ENCODE peak calls at places on chromosome 5, in ten cellular contexts. Z is right cardiac atrium, H is HCT116, C is cardiac muscle cell, F is psoas muscle, Y is pancreas, K is heart left ventricle, E is left ventricle myocardium inferior, S is GM23248, V is fibroblast of lung. N is an unnamed sample. For H3K9me3 and H3K27me3, the result is how much of the 10 kb centered on the place peaks cover.

GRCh38 chr5:1508679-1509290 is 15.0 kb downstream of the LPCAT1 start:
- DNase-seq in H (no peak), V (no peak), F (peak), E (peak), C (no peak), Y (peak), K (no peak), Z (peak), S (no peak), N (peak)

GRCh38 chr5:121273818-121274433 is 577.8 kb upstream of the FTMT start:
- DNase-seq in K (no peak), E (no peak), H (peak), S (peak), F (no peak), C (no peak), V (peak), Z (no peak), Y (no peak), N (no peak)

GRCh38 chr5:168432903-168433302 is 53.4 kb upstream of the RARS1 start:
- DNase-seq in S (no peak), E (no peak), V (no peak), Y (no peak), C (no peak), H (no peak), F (no peak), Z (no peak), K (no peak), N (no peak)

GRCh38 chr5:145775893-145776444 is 59.2 kb downstream of the PRELID2 start:
- DNase-seq in V (peak), C (no peak), S (peak), E (no peak), Y (no peak), K (no peak), H (peak), F (no peak), Z (no peak), N (no peak)

GRCh38 chr5:91277840-91278239 is 105.3 kb downstream of the ARRDC3 start:
- DNase-seq in H (peak), C (no peak), K (no peak), Z (no peak), Y (no peak), V (peak), S (no peak), F (no peak), E (no peak), N (no peak)

GRCh38 chr5:84286662-84287061 is 98.0 kb downstream of the EDIL3 start:
- DNase-seq in Z (no peak), V (peak), S (no peak), E (no peak), C (peak), H (no peak), F (no peak), K (no peak), Y (no peak), N (no peak)

GRCh38 chr5:41636605-41637004 is 126.2 kb upstream of the PLCXD3 start:
- DNase-seq in F (no peak), C (peak), E (no peak), H (peak), S (peak), Y (no peak), Z (no peak), K (no peak), V (peak), N (peak)

GRCh38 chr5:151523335-151523734 is 67.8 kb downstream of the FAT2 start:
- DNase-seq in E (no peak), F (no peak), H (peak), S (peak), K (no peak), V (peak), Z (no peak), C (peak), Y (no peak), N (peak)

GRCh38 chr5:135240781-135241360 is 158.2 kb downstream of the MACROH2A1 start:
- DNase-seq in E (no peak), C (no peak), Z (no peak), H (no peak), S (no peak), F (no peak), V (no peak), K (no peak), Y (no peak), N (peak)

GRCh38 chr5:52809884-52810283 is 22.2 kb downstream of the ITGA1 start:
- DNase-seq in E (no peak), K (no peak), Z (no peak), F (no peak), S (peak), V (peak), Y (no peak), H (no peak), C (no peak), N (no peak)

DNA sequence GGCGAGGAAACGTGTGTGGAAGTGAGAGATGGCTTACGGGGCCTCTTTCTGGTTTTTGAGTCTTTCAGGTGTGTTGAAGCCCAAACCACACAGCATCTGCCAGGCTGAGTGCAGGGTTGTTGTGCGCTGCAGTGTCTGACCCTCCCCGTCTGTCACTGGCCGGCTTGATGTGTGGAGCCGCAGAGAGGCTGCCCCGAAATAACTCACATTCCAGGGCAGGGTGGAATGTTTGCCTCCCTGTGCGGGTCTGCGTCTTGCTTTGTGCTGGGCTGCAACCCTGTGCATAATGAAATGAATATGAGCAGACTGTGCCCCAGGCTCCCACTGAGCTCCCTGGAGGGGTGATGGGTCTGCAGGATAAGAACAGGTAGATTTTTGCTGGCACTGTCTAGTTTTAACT is 9.9 kb upstream of the PLEKHG4B start:
- DNase-seq in V (peak), S (no peak), C (peak), Z (no peak), Y (no peak), E (no peak), F (no peak), K (no peak), H (no peak), N (no peak)
- H3K27ac ChIP-seq in V (no peak), S (no peak), C (peak), Z (no peak), Y (no peak), E (no peak), F (no peak), K (no peak), H (no peak), N (no peak)

DNA sequence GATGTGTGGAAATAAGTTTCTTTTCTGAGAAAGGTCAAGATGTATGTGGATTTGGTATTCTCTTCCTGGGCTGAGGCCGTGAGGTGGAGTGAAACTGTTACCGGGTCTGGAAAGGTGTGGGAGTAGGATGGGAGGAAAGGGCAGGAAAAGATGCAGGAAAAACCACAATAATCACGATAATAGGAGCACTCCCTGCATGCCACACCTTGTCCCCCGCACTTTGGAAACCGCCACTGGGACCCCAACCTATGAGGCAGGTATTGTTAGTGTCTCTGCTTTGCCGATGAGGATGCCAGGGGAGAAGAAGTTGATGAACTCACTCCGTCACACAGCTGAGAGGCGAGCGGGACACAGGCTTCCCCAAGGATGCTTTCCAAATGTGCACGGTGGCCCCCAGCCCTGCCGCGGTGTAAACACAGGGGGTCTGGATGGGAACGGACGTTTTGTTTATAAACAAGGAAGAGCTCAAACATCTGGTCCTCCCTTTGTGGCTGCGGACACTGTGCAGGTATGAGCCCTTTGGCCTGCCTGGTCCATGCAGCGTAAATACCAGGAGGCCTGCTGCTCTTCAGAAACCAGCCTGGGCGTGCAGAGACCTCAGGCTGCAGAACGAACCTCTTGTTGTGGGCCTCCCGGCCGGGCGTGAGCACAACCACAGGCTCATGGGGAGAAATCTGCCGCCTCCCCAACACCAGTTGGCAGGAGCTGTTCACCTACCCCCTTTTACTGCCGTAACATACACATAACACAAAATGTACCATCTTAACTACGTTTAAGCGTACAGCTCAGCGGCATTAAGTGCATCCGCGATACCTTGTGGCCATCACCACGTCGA is 126.7 kb downstream of the COL23A1 start:
- DNase-seq in F (no peak), E (no peak), H (no peak), Y (no peak), V (no peak), K (no peak), S (no peak), Z (no peak), C (no peak), N (no peak)
- H3K9me3 ChIP-seq in F (under half), E (under half), H (under half), Y (under half), V (under half), K (under half), S (under half), Z (under half), C (under half), N (under half)

GRCh38 chr5:66606713-66607112 is 10.5 kb downstream of the MAST4 start:
- DNase-seq in Y (no peak), V (no peak), H (no peak), C (no peak), Z (no peak), F (no peak), K (no peak), S (no peak), E (no peak), N (no peak)
- H3K27me3 ChIP-seq in Y (under half), V (under half), H (half or more), C (under half), Z (under half), F (under half), K (under half), S (under half), E (under half), N (under half)

GRCh38 chr5:148769941-148770340 is 56.5 kb upstream of the ADRB2 start:
- DNase-seq in C (no peak), S (no peak), E (no peak), V (no peak), K (no peak), H (no peak), F (no peak), Z (no peak), Y (no peak), N (no peak)
- H3K27ac ChIP-seq in C (no peak), S (no peak), E (no peak), V (no peak), K (no peak), H (no peak), F (no peak), Z (no peak), Y (no peak), N (no peak)

GRCh38 chr5:2917524-2917923 is 166.0 kb upstream of the IRX2 start:
- DNase-seq in H (no peak), Y (no peak), V (no peak), S (no peak), K (no peak), C (no peak), Z (no peak), E (no peak), F (no peak), N (no peak)

GRCh38 chr5:2914991-2915484 is 163.6 kb upstream of the IRX2 start:
- DNase-seq in Z (no peak), F (no peak), H (no peak), S (no peak), K (no peak), V (no peak), Y (no peak), E (no peak), C (no peak), N (no peak)

GRCh38 chr5:2919310-2920018 is 168.0 kb upstream of the IRX2 start:
- DNase-seq in E (no peak), H (no peak), S (no peak), K (no peak), F (no peak), Y (no peak), C (no peak), V (no peak), Z (no peak), N (no peak)

GRCh38 chr5:2916076-2916682 is 164.7 kb upstream of the IRX2 start:
- DNase-seq in E (no peak), Y (no peak), V (no peak), C (no peak), F (no peak), K (no peak), S (no peak), Z (no peak), H (no peak), N (no peak)

DNA sequence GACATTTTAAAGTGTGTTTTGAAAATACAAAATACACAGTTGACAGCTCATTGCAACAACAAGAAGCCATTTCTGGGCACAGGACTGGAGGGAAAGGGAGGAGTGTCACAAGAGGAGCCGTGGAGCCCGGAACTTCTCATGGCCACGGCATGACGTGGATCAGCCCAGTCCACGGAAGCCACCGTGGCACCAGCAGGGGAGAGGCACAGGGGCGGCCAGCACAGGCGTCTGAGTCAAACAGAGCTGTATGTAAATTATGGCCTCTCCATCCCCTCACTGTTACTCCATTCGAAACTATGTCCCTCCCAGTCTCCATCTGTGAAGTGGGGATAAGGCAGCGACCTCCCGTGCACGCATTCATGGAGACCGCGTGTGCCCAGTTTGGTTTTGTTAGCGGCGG is 165.6 kb upstream of the IRX2 start:
- DNase-seq in E (no peak), V (no peak), K (no peak), F (no peak), H (no peak), Z (no peak), S (no peak), C (no peak), Y (no peak), N (no peak)
- H3K9me3 ChIP-seq in E (under half), V (under half), K (under half), F (under half), H (under half), Z (under half), S (under half), C (under half), Y (under half), N (under half)

DNA sequence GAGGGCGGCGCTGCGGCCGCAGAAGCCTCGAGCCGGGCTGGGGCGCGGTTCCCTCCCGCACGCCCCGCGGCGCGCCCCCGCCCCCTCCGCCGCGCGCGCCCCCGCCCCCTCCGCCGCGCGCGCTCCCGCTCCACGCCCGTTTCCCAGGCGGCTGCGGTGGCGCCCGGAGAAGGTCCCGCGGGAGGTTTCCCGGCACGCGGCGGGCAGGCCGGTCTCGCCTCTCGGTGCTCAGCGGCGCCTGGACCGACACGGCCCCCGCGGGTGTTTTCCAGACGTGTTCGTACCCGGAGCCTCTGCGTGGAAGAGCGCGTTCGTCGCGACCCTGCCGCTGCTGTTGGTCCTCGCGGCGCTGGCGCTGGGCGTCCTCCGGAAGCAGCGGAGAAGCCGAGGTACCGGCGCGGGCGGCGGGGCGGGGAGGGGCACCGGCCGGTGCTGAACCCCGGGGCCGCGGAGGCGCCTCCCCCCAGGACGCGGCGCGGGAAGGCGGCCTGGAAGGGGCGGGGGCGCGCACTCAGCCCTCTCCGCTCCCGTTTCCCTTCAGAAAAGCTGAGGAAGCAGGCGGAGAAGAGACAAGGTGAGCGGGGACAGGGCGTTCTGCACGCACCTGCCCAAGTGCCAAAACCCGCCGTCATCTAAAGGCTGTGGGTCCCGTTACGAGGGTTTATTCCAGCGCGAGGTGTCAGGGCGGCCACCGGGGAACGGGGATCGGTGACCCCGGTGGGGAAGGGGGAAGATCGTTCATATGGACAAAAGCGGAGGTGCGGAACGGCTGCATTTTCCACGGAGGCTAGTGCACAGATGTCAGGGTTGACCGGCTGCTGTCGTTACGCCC is 13.1 kb downstream of the BTNL9 start:
- DNase-seq in E (no peak), Y (peak), V (no peak), H (no peak), Z (no peak), C (peak), S (peak), K (no peak), F (no peak), N (no peak)
- H3K27me3 ChIP-seq in E (half or more), Y (under half), V (under half), H (under half), Z (under half), C (half or more), S (half or more), K (under half), F (under half), N (under half)

DNA sequence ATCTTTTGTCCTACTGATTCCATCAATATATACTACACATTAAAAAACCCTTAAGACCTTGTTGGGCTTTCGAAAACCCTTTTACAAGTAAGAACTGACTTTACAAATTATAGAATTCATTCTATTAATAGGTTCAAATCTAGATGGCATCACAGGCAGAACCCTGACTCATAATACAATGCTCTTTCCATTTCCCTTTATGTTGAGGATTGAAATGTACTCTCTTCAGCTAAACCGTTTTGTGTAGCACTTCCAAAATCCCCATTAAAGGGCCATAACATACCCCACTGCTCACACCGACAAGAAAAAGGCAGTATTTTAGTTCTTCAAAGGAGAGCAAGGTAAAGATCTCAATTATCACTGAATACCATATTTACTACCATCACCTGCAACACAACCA is 11.1 kb downstream of the CSNK1A1 start:
- DNase-seq in E (no peak), V (no peak), C (no peak), Z (no peak), H (no peak), S (peak), F (no peak), K (no peak), Y (no peak), N (no peak)
- H3K27ac ChIP-seq in E (no peak), V (no peak), C (peak), Z (no peak), H (no peak), S (peak), F (peak), K (peak), Y (no peak), N (no peak)